ENCODE peak calls at places on chromosomes 11 and 22, in six cellular contexts. J, P, T, H, V and G are unnamed samples. For H3K27me3, the result is how much of the 10 kb centered on the place peaks cover.

GRCh38 chr11:95363710-95364109 is 132.7 kb upstream of the SESN3 start:
- DNase-seq in H (peak), J (no peak), T (peak), V (no peak), P (no peak), G (no peak)

GRCh38 chr11:89203814-89204213 is 26.1 kb downstream of the TYR start:
- DNase-seq in P (no peak), J (no peak), V (no peak), T (no peak), H (peak), G (no peak)

GRCh38 chr11:88692306-88692705 is 354.8 kb upstream of the CTSC start:
- DNase-seq in P (no peak), T (no peak), J (no peak), H (no peak), V (no peak), G (no peak)

GRCh38 chr11:97683733-97684132 is 1293.9 kb downstream of the JRKL start:
- DNase-seq in P (no peak), H (peak), V (no peak), T (no peak), J (no peak), G (peak)

GRCh38 chr11:34793666-34794065 is 122.5 kb downstream of the APIP start:
- DNase-seq in V (no peak), P (no peak), J (no peak), T (no peak), H (no peak), G (no peak)

GRCh38 chr11:75164318-75164827 is 13.5 kb downstream of the SLCO2B1 start:
- DNase-seq in H (no peak), P (no peak), V (no peak), J (no peak), T (no peak), G (no peak)

GRCh38 chr11:61068581-61068980 is 33.7 kb upstream of the CD5 start:
- DNase-seq in J (no peak), H (no peak), P (no peak), V (no peak), T (no peak), G (no peak)

GRCh38 chr11:62687508-62688396 is 1.6 kb downstream of the LRRN4CL start:
- DNase-seq in V (no peak), J (no peak), T (no peak), H (no peak), P (no peak), G (no peak)

GRCh38 chr11:63476618-63477017 is 14.3 kb downstream of the PLAAT5 start:
- DNase-seq in V (no peak), H (no peak), T (no peak), J (no peak), P (no peak), G (no peak)

GRCh38 chr11:71431271-71431670 is 16.9 kb downstream of the DHCR7 start:
- DNase-seq in T (no peak), J (no peak), H (no peak), P (no peak), V (no peak), G (no peak)

GRCh38 chr11:83680351-83680750 is 394.2 kb upstream of the CCDC90B start:
- DNase-seq in V (no peak), P (no peak), T (peak), J (no peak), H (peak), G (no peak)
- H3K27me3 ChIP-seq in V (under half), P (under half), T (under half), J (under half), H (under half), G (under half)

GRCh38 chr22:44809456-44809855 is 57.1 kb downstream of the ARHGAP8 start:
- DNase-seq in P (no peak), T (no peak), J (no peak), V (no peak), H (no peak), G (no peak)

GRCh38 chr22:44811141-44811540 is 58.8 kb downstream of the ARHGAP8 start:
- DNase-seq in H (no peak), T (no peak), V (no peak), J (no peak), P (no peak), G (no peak)

GRCh38 chr22:44807232-44807631 is 54.9 kb downstream of the ARHGAP8 start:
- DNase-seq in H (no peak), P (no peak), T (no peak), V (no peak), J (no peak), G (no peak)

GRCh38 chr22:44805663-44806062 is 53.3 kb downstream of the ARHGAP8 start:
- DNase-seq in J (no peak), V (no peak), H (no peak), P (no peak), T (no peak), G (no peak)

GRCh38 chr22:44807915-44808690 is 55.7 kb downstream of the ARHGAP8 start:
- DNase-seq in V (no peak), J (no peak), H (peak), P (no peak), T (peak), G (no peak)
- TF ChIP-seq CTCF in V (no peak), J (no peak), H (peak), P (peak), T (no peak), G (peak)

DNA sequence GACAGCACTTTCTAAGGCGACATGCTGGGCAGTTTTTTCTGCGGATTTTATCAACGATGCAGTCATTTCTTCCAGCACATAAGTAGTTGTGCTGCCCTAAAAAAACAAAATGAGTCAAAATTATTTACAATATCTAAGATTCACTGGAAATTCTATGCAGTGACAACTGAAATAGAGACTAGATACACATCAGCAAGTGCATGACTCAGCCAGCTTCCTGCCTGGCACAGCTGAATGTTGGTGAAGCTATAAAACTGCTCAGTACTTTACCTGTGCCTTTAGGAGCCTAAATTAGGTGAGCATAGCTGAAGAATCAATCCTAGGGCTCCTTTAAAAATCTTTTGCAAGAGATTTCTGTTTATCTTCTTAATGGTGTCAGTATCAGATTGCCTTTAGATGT is 37.8 kb downstream of the PGR start:
- DNase-seq in V (no peak), J (no peak), T (no peak), H (no peak), P (no peak), G (peak)
- H3K4me3 ChIP-seq in V (no peak), J (no peak), T (no peak), H (no peak), P (no peak), G (no peak)

GRCh38 chr11:57460756-57461749 is 725 bp downstream of the RTN4RL2 start:
- DNase-seq in V (no peak), T (no peak), P (no peak), H (peak), J (no peak), G (no peak)

GRCh38 chr11:57463596-57464342 is 3.4 kb downstream of the RTN4RL2 start:
- DNase-seq in H (peak), P (no peak), T (no peak), J (no peak), V (no peak), G (no peak)

GRCh38 chr11:57462597-57462996 is 2.3 kb downstream of the RTN4RL2 start:
- DNase-seq in J (no peak), P (no peak), H (no peak), T (no peak), V (no peak), G (no peak)

GRCh38 chr11:57460017-57460755 is at the start of gene RTN4RL2:
- DNase-seq in V (peak), H (peak), J (peak), P (no peak), T (peak), G (no peak)

DNA sequence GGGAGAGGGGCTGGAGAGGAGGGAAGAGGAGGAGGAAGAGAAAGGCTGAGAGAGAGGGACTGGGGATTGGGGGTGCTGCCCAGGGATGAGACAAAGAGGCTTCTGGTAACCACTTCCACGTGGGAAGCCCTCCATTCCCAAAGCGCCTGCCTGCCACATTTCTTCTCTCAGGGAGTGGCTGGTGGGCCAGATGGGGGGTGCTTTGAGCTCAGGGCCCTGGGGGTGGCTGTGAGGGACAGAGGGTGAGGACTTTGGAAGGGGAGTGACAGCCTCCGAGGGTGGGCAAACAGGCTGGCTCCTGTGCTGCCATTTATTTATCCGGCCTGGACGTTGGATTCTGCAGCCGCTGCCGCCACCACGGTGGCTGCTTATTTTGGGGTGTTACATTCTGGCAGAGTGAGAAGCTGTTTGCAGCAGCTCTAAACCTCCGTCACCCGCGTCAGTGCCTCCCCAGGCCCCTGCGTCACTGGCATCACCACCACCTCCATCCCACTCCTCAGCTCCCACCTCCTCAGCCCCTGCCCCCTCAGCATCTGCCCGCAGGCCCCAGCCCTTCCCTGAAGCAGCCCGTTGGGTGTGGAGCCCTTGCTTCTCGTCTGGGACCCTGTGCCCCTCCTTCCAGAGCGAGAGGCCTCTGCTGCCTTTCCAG is 1.6 kb downstream of the RTN4RL2 start:
- DNase-seq in J (no peak), P (no peak), H (no peak), V (no peak), T (no peak), G (no peak)
- H3K27me3 ChIP-seq in J (under half), P (under half), H (half or more), V (under half), T (half or more), G (under half)

GRCh38 chr11:119054418-119054817 is 2.6 kb downstream of the HYOU1 start:
- DNase-seq in P (no peak), J (no peak), V (no peak), T (no peak), H (no peak), G (no peak)

GRCh38 chr11:119061256-119061655 is 4.3 kb upstream of the HYOU1 start:
- DNase-seq in H (no peak), J (peak), P (no peak), T (no peak), V (no peak), G (no peak)

GRCh38 chr11:119056397-119056999 is 507 bp downstream of the HYOU1 start:
- DNase-seq in V (no peak), J (peak), P (no peak), H (peak), T (peak), G (peak)

GRCh38 chr11:119055901-119056300 is 1.1 kb downstream of the HYOU1 start:
- DNase-seq in T (no peak), H (peak), J (no peak), P (no peak), V (no peak), G (peak)

DNA sequence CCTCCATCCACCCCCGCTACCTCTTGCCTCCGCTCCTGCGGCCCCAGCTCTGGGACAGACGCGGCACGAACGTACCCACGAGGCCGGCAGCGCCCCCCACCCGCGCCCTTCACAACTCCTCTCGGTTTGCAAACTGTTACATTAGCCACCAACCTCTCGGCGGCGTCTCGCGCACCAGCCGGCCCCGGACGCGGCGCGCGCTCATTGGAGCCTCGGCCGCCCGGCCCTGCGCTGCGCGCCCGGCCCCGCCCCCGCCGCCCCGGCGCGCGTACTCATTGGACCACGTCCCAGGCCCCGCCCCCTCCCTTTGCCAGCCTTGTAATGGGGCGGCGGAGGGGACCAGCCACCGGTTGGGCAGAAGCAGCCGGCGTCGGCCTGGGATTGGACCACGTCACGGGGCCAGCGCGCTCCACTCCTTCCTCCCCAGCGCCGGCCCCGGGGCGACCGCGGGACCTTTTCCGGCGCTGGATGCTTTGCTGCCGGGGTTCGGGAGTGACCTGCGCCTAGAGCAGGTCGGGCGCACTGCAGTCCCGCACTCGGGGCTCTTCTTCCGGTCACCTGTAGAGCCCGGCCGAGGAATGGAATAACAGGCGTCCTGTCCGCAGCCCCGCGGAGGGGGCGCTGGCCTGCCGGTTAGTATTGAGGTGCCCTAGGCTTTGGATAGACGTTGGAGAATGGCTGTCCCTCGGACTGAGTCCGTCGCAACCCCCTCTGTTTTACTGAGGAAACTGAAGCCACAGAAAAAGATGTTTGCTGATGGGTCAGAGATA is at the start of gene HYOU1:
- DNase-seq in V (peak), H (peak), P (peak), J (peak), T (peak), G (peak)
- TF ChIP-seq CTCF in V (no peak), H (peak), P (peak), J (no peak), T (peak), G (peak)